ENCODE peak calls at places on chromosomes 5 and 9, in seven cellular contexts. F is effector memory CD8-positive, alpha-beta T cell; W is upper lobe of left lung; N is A549; U is activated CD8-positive, alpha-beta T cell treated with anti-CD3 and anti-CD28 coated beads for 36 hours; M is CD4-positive, alpha-beta T cell; V is activated naive CD4-positive, alpha-beta T cell treated with anti-CD3 and anti-CD28 coated beads, Interleukin-2, amount 50 U/mL, for 72 hours. K is an unnamed sample.

GRCh38 chr5:92372766-92373165 is 989.6 kb upstream of the ARRDC3 start:
- ATAC-seq in M (no peak), F (no peak), U (no peak), V (no peak), N (no peak), W (no peak), K (no peak)

GRCh38 chr9:110750272-110750671 is 81.7 kb downstream of the MUSK start:
- ATAC-seq in M (no peak), U (no peak), F (no peak), W (peak), V (no peak), N (no peak), K (no peak)

GRCh38 chr9:76302947-76303550 is 91.2 kb downstream of the RFK start:
- ATAC-seq in V (peak), W (peak), F (no peak), U (peak), M (peak), N (peak), K (peak)

GRCh38 chr5:137582218-137582617 is 83.1 kb upstream of the SPOCK1 start:
- ATAC-seq in M (no peak), V (no peak), N (no peak), F (no peak), U (no peak), W (peak), K (no peak)

GRCh38 chr5:74042559-74043357 is 416.8 kb downstream of the ARHGEF28 start:
- ATAC-seq in F (no peak), M (no peak), W (peak), U (no peak), V (no peak), N (peak), K (no peak)

GRCh38 chr9:89089176-89089575 is 89.4 kb downstream of the SHC3 start:
- ATAC-seq in V (no peak), M (no peak), U (no peak), N (no peak), F (no peak), W (no peak), K (no peak)

GRCh38 chr5:115484368-115484767 is 60.2 kb downstream of the FEM1C start:
- ATAC-seq in U (no peak), F (no peak), W (peak), N (no peak), V (no peak), M (no peak), K (no peak)

GRCh38 chr5:124678478-124678877 is 68.0 kb downstream of the ZNF608 start:
- ATAC-seq in U (no peak), V (no peak), N (no peak), F (no peak), M (no peak), W (no peak), K (no peak)

GRCh38 chr5:96924016-96924443 is 11.8 kb upstream of the LNPEP start:
- ATAC-seq in N (no peak), V (peak), F (peak), W (no peak), M (peak), U (peak), K (peak)

GRCh38 chr5:7844901-7845300 is 6.0 kb downstream of the CFAP90 start:
- ATAC-seq in U (no peak), M (no peak), V (no peak), W (no peak), F (no peak), N (no peak), K (no peak)

GRCh38 chr5:83418659-83419321 is 52.8 kb upstream of the VCAN start:
- ATAC-seq in W (no peak), N (no peak), V (no peak), F (no peak), M (no peak), U (no peak), K (no peak)

GRCh38 chr5:54704825-54705224 is 187.3 kb downstream of the SNX18 start:
- ATAC-seq in V (no peak), N (no peak), M (no peak), W (no peak), U (no peak), F (no peak), K (no peak)

GRCh38 chr5:73663161-73663859 is 37.3 kb downstream of the ARHGEF28 start:
- ATAC-seq in F (no peak), V (no peak), M (no peak), U (no peak), N (peak), W (no peak), K (no peak)

GRCh38 chr5:112975721-112976431 is 722 bp upstream of the DCP2 start:
- ATAC-seq in N (peak), M (peak), V (no peak), W (peak), F (peak), U (peak), K (no peak)

GRCh38 chr5:6490246-6490645 is 41.6 kb downstream of the UBE2QL1 start:
- ATAC-seq in F (no peak), W (peak), M (no peak), N (no peak), U (no peak), V (no peak), K (no peak)

GRCh38 chr5:174533771-174534221 is 190.6 kb upstream of the MSX2 start:
- ATAC-seq in M (no peak), V (peak), N (peak), W (peak), U (no peak), F (no peak), K (peak)

GRCh38 chr5:35484241-35484640 is 133.4 kb upstream of the SPEF2 start:
- ATAC-seq in V (no peak), F (no peak), U (no peak), N (no peak), M (no peak), W (no peak), K (no peak)

GRCh38 chr9:99373912-99374311 is 151.8 kb downstream of the SEC61B start:
- ATAC-seq in U (no peak), F (no peak), V (no peak), N (no peak), W (no peak), M (no peak), K (no peak)

GRCh38 chr9:90801175-90801506 is 478 bp upstream of the SYK start:
- ATAC-seq in N (peak), W (no peak), M (no peak), F (no peak), U (no peak), V (no peak), K (no peak)

GRCh38 chr9:21709464-21710058 is 92.9 kb upstream of the MTAP start:
- ATAC-seq in U (peak), F (peak), V (peak), W (peak), N (peak), M (peak), K (peak)

GRCh38 chr9:106859957-106860715 is 2.8 kb upstream of the ZNF462 start:
- ATAC-seq in M (no peak), F (no peak), W (peak), U (no peak), N (peak), V (no peak), K (peak)

GRCh38 chr9:75121914-75122558 is 33.7 kb downstream of the OSTF1 start:
- ATAC-seq in F (peak), M (no peak), V (no peak), N (no peak), U (no peak), W (no peak), K (peak)

GRCh38 chr9:14238518-14238917 is 75.4 kb downstream of the NFIB start:
- ATAC-seq in M (no peak), V (no peak), F (no peak), U (no peak), W (peak), N (peak), K (peak)

GRCh38 chr9:18708429-18708828 is 234.5 kb downstream of the ADAMTSL1 start:
- ATAC-seq in F (no peak), V (no peak), U (no peak), N (no peak), M (no peak), W (no peak), K (no peak)

GRCh38 chr5:10485142-10485795 is 43.6 kb downstream of the ROPN1L start:
- ATAC-seq in M (no peak), W (peak), N (no peak), V (no peak), U (peak), F (no peak), K (peak)

GRCh38 chr5:170738840-170739239 is 44.7 kb upstream of the GABRP start:
- ATAC-seq in F (no peak), N (no peak), W (no peak), U (no peak), M (no peak), V (no peak), K (no peak)

GRCh38 chr9:121268598-121269029 is 652 bp downstream of the GSN start:
- ATAC-seq in W (peak), F (peak), M (peak), V (no peak), U (no peak), N (peak), K (peak)

GRCh38 chr5:14545308-14545707 is 36.3 kb upstream of the OTULINL start:
- ATAC-seq in F (no peak), V (no peak), W (peak), N (no peak), M (no peak), U (no peak), K (no peak)

GRCh38 chr9:87445646-87446045 is 52.0 kb upstream of the DAPK1 start:
- ATAC-seq in M (peak), U (peak), N (peak), V (peak), F (no peak), W (peak), K (no peak)

GRCh38 chr5:15914603-15915002 is 265.0 kb downstream of the MARCHF11 start:
- ATAC-seq in V (no peak), W (peak), M (no peak), F (no peak), U (no peak), N (no peak), K (no peak)

K was measured in esophagus mucosa.